ENCODE peak calls at places on chromosomes 5 and 9, in seven cellular contexts. S, F, Q, H, Z, I and K are unnamed samples.

GRCh38 chr5:31962321-31962720 is 211.8 kb downstream of the GOLPH3 start:
- DNase-seq in S (no peak), F (no peak), Q (no peak), H (no peak), Z (no peak), I (no peak), K (no peak)

GRCh38 chr5:40171971-40172370 is 507.7 kb upstream of the PTGER4 start:
- DNase-seq in S (no peak), F (no peak), Q (no peak), H (no peak), Z (no peak), I (no peak), K (no peak)

GRCh38 chr9:131169567-131169966 is 44.2 kb downstream of the NUP214 start:
- DNase-seq in S (no peak), F (no peak), Q (no peak), H (no peak), Z (no peak), I (no peak), K (no peak)

GRCh38 chr5:72991394-72991793 is 35.6 kb downstream of the FCHO2 start:
- DNase-seq in S (no peak), F (no peak), Q (no peak), H (no peak), Z (no peak), I (no peak), K (no peak)

GRCh38 chr5:30838936-30839511 is 354.5 kb upstream of the CDH6 start:
- DNase-seq in S (no peak), F (no peak), Q (no peak), H (no peak), Z (no peak), I (no peak), K (no peak)

GRCh38 chr9:89648247-89649000 is 43.6 kb downstream of the GADD45G start:
- DNase-seq in S (no peak), F (peak; percentile 61), Q (peak; percentile 35), H (no peak), Z (no peak), I (no peak), K (no peak)

GRCh38 chr5:176167800-176168199 is 70.4 kb upstream of the SIMC1 start:
- DNase-seq in S (no peak), F (no peak), Q (no peak), H (no peak), Z (no peak), I (no peak), K (no peak)

GRCh38 chr9:37914701-37915358 is 10.9 kb upstream of the SLC25A51 start:
- DNase-seq in S (peak; percentile 84), F (no peak), Q (no peak), H (no peak), Z (no peak), I (no peak), K (peak; percentile 62)

GRCh38 chr9:97316904-97317303 is 9.4 kb downstream of the CCDC180 start:
- DNase-seq in S (no peak), F (no peak), Q (no peak), H (no peak), Z (peak; percentile 73), I (no peak), K (no peak)

GRCh38 chr9:111891910-111892499 is 4.6 kb upstream of the UGCG start:
- DNase-seq in S (no peak), F (no peak), Q (peak; percentile 71), H (peak; percentile 13), Z (no peak), I (no peak), K (no peak)

GRCh38 chr5:146606838-146607237 is 90.8 kb upstream of the GPR151 start:
- DNase-seq in S (no peak), F (no peak), Q (no peak), H (no peak), Z (no peak), I (no peak), K (no peak)

GRCh38 chr5:54531536-54531935 is 14.0 kb downstream of the SNX18 start:
- DNase-seq in S (peak; percentile 79), F (no peak), Q (no peak), H (no peak), Z (no peak), I (no peak), K (no peak)

GRCh38 chr5:92927291-92927778 is 653.7 kb downstream of the NR2F1-AS1 start:
- DNase-seq in S (no peak), F (no peak), Q (no peak), H (no peak), Z (no peak), I (no peak), K (no peak)

GRCh38 chr9:123336455-123336854 is 19.5 kb upstream of the CRB2 start:
- DNase-seq in S (no peak), F (no peak), Q (no peak), H (no peak), Z (no peak), I (no peak), K (no peak)

GRCh38 chr5:57834829-57835554 is 352.4 kb upstream of the ACTBL2 start:
- DNase-seq in S (no peak), F (no peak), Q (no peak), H (no peak), Z (peak; percentile 41), I (no peak), K (no peak)

GRCh38 chr5:57833489-57833888 is 350.9 kb upstream of the ACTBL2 start:
- DNase-seq in S (no peak), F (no peak), Q (no peak), H (no peak), Z (no peak), I (no peak), K (no peak)

GRCh38 chr5:57831090-57831489 is 348.5 kb upstream of the ACTBL2 start:
- DNase-seq in S (no peak), F (no peak), Q (no peak), H (no peak), Z (no peak), I (no peak), K (no peak)

GRCh38 chr5:57831942-57832341 is 349.3 kb upstream of the ACTBL2 start:
- DNase-seq in S (no peak), F (no peak), Q (no peak), H (no peak), Z (no peak), I (no peak), K (no peak)

GRCh38 chr5:57832873-57833272 is 350.3 kb upstream of the ACTBL2 start:
- DNase-seq in S (no peak), F (no peak), Q (no peak), H (no peak), Z (no peak), I (no peak), K (no peak)
- TF ChIP-seq POLR2A in S (no peak), F (no peak), Q (no peak), H (no peak), Z (no peak), I (no peak), K (no peak)

GRCh38 chr5:82178378-82178777 is 99.8 kb downstream of the RPS23 start:
- DNase-seq in S (no peak), F (no peak), Q (no peak), H (no peak), Z (no peak), I (no peak), K (no peak)
- TF ChIP-seq POLR2A in S (no peak), F (no peak), Q (no peak), H (no peak), Z (no peak), I (no peak), K (no peak)

DNA sequence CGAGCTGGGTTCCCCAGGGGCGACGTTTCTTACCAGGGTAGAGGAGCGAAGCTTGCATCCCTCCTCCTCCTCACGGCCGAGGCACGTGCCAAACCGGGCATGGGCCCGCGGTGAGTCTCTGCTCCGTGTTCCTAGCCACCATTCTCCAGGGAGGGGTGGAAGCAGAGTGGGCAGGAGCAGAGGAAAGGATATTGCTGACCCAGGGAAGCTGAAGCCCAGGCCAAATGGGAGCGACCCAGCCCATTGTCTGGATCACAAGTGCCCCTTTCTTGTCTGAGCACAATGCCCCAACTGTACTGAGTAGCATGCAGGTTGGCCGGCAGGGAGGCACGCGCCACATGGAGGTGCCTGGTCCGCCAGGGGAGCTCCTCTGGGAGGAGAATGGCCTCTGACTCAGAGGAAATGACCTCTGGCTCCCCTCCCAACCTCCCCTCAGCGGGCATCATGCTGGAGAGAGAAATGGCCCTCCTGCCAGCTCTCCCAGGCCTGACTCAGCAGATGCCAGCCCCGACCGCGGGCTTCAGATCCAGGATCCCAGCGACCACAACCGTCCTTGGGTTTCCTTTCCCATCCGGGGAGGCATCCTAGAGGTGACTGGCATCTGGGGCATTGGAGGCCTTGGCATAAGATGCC is 1.1 kb downstream of the PRR7 start:
- DNase-seq in S (no peak), F (peak; percentile 78), Q (no peak), H (no peak), Z (peak; percentile 92), I (no peak), K (no peak)
- TF ChIP-seq POLR2A in S (no peak), F (no peak), Q (no peak), H (no peak), Z (peak; percentile 31), I (no peak), K (no peak)

GRCh38 chr5:76548525-76549229 is 74.5 kb downstream of the F2RL2 start:
- DNase-seq in S (no peak), F (no peak), Q (no peak), H (no peak), Z (peak; percentile 68), I (no peak), K (no peak)

GRCh38 chr5:76547891-76548524 is 75.2 kb downstream of the F2RL2 start:
- DNase-seq in S (no peak), F (no peak), Q (no peak), H (no peak), Z (no peak), I (no peak), K (no peak)

GRCh38 chr5:76546497-76547102 is 76.6 kb downstream of the F2RL2 start:
- DNase-seq in S (no peak), F (no peak), Q (no peak), H (no peak), Z (no peak), I (no peak), K (no peak)

GRCh38 chr5:76545184-76545583 is 78.0 kb downstream of the F2RL2 start:
- DNase-seq in S (no peak), F (no peak), Q (no peak), H (no peak), Z (no peak), I (no peak), K (no peak)

GRCh38 chr5:76547242-76547890 is 75.8 kb downstream of the F2RL2 start:
- DNase-seq in S (no peak), F (no peak), Q (no peak), H (peak; percentile 24), Z (peak; percentile 40), I (no peak), K (no peak)
- TF ChIP-seq POLR2A in S (no peak), F (no peak), Q (peak; percentile 28), H (no peak), Z (peak; percentile 30), I (no peak), K (no peak)

DNA sequence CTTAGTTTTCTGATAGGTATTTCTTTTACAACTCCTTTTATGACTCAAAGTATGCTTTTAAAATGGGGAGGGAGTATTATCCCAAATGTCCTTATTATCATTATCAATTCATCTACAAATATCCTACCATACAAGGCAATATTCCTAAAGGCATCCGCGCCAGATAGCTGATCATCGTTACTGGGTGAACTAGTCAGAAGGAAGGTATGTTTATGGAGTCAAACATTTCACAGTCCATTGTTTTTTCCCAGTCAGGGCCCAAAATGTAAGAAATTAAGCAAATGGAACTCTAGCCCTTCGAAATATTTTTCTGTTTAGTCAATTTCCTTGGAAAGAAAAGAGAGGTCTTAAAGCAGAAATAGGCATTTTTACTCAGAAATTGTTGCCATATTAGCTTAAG is 188.5 kb upstream of the CCNG1 start:
- DNase-seq in S (no peak), F (no peak), Q (no peak), H (no peak), Z (no peak), I (no peak), K (no peak)
- TF ChIP-seq POLR2A in S (no peak), F (no peak), Q (no peak), H (no peak), Z (no peak), I (no peak), K (no peak)

GRCh38 chr5:132369471-132370240 is at the start of gene SLC22A5:
- DNase-seq in S (peak; percentile 94), F (peak; percentile 74), Q (peak; percentile 94), H (peak; percentile 67), Z (peak; percentile 88), I (peak; percentile 45), K (peak; percentile 82)
- TF ChIP-seq POLR2A in S (no peak), F (peak; percentile 22), Q (peak; percentile 88), H (no peak), Z (peak; percentile 78), I (peak; percentile 14), K (no peak)